ENCODE peak calls at places on chromosomes 4 and X, in four cellular contexts. M, Y, T and S are unnamed samples.

GRCh38 chr4:89551191-89551590 is 243.6 kb upstream of the GPRIN3 start:
- ATAC-seq in Y (no peak), M (no peak), T (no peak), S (no peak)

GRCh38 chr4:156732634-156733033 is 239.0 kb downstream of the PDGFC start:
- ATAC-seq in T (no peak), Y (no peak), M (no peak), S (no peak)

GRCh38 chrX:72201836-72202536 is 20.4 kb downstream of the PIN4 start:
- ATAC-seq in Y (no peak), M (no peak), T (peak), S (no peak)

GRCh38 chrX:72268601-72269365 is 8.3 kb downstream of the RPS4X start:
- ATAC-seq in Y (no peak), T (peak), M (no peak), S (no peak)

GRCh38 chrX:34873500-34874225 is 68.9 kb upstream of the FAM47B start:
- ATAC-seq in M (no peak), T (no peak), Y (no peak), S (no peak)

GRCh38 chr4:85557016-85557901 is 82.3 kb downstream of the ARHGAP24 start:
- ATAC-seq in Y (no peak), T (no peak), M (peak), S (peak)

GRCh38 chr4:149409186-149410056 is 406.2 kb downstream of the IQCM start:
- ATAC-seq in M (no peak), T (peak), Y (no peak), S (no peak)

GRCh38 chr4:121189811-121190210 is 25.7 kb upstream of the TNIP3 start:
- ATAC-seq in Y (peak), M (peak), T (no peak), S (peak)

GRCh38 chr4:184747034-184747830 is 13.3 kb upstream of the CENPU start:
- ATAC-seq in Y (no peak), M (no peak), T (no peak), S (no peak)

GRCh38 chr4:87521757-87522374 is 7.3 kb downstream of the SPARCL1 start:
- ATAC-seq in T (peak), M (no peak), Y (no peak), S (no peak)

GRCh38 chr4:125313497-125313896 is 1.3 kb upstream of the FAT4 start:
- ATAC-seq in Y (no peak), M (peak), T (peak), S (no peak)

GRCh38 chr4:180652533-180652932 is 1590.7 kb upstream of the TENM3 start:
- ATAC-seq in Y (no peak), T (no peak), M (no peak), S (no peak)

GRCh38 chrX:133653363-133653762 is 238.1 kb upstream of the GPC4 start:
- ATAC-seq in M (no peak), T (no peak), Y (no peak), S (no peak)